ENCODE peak calls at places on chromosomes 12 and 14, in six cellular contexts. Y is prostate gland, O is stomach, G is fibroblast of mammary gland, H is thyroid gland, E is fibroblast of lung. S is an unnamed sample.

GRCh38 chr12:114438635-114439256 is 32.8 kb upstream of the TBX5 start:
- DNase-seq in Y (no peak), O (no peak), G (no peak), H (no peak), E (no peak), S (no peak)

GRCh38 chr12:121000530-121000929 is 15.8 kb downstream of the C12orf43 start:
- DNase-seq in Y (no peak), O (no peak), G (no peak), H (no peak), E (no peak), S (no peak)

GRCh38 chr12:108338915-108339657 is at the start of gene CMKLR1:
- DNase-seq in Y (no peak), O (no peak), G (no peak), H (peak), E (no peak), S (no peak)

GRCh38 chr14:63383776-63384367 is 65.1 kb upstream of the GPHB5 start:
- DNase-seq in Y (no peak), O (no peak), G (no peak), H (no peak), E (no peak), S (no peak)

GRCh38 chr14:85688024-85688423 is 158.1 kb downstream of the FLRT2 start:
- DNase-seq in Y (no peak), O (no peak), G (peak), H (no peak), E (no peak), S (no peak)

GRCh38 chr14:99231181-99231849 is 40.7 kb downstream of the BCL11B start:
- DNase-seq in Y (no peak), O (no peak), G (no peak), H (peak), E (no peak), S (no peak)

GRCh38 chr12:116384629-116385485 is 107.4 kb upstream of the MED13L start:
- DNase-seq in Y (no peak), O (no peak), G (peak), H (no peak), E (peak), S (no peak)

GRCh38 chr14:20683125-20683895 is 1.1 kb upstream of the RNASE4 start:
- DNase-seq in Y (peak), O (peak), G (peak), H (peak), E (peak), S (peak)

GRCh38 chr12:13504074-13504473 is 307.5 kb downstream of the EMP1 start:
- DNase-seq in Y (no peak), O (no peak), G (peak), H (no peak), E (peak), S (no peak)

GRCh38 chr12:120062976-120063579 is 53.5 kb downstream of the RAB35 start:
- DNase-seq in Y (no peak), O (no peak), G (peak), H (no peak), E (no peak), S (no peak)

GRCh38 chr12:66092559-66093269 is 37.8 kb downstream of the LLPH start:
- DNase-seq in Y (no peak), O (no peak), G (peak), H (no peak), E (peak), S (no peak)

GRCh38 chr12:15706010-15706676 is 83.0 kb downstream of the EPS8 start:
- DNase-seq in Y (no peak), O (peak), G (no peak), H (no peak), E (no peak), S (no peak)

GRCh38 chr12:68239309-68239708 is 13.7 kb upstream of the IL26 start:
- DNase-seq in Y (no peak), O (no peak), G (no peak), H (no peak), E (no peak), S (no peak)

GRCh38 chr14:73725116-73726024 is 11.2 kb upstream of the PNMA1 start:
- DNase-seq in Y (no peak), O (no peak), G (peak), H (no peak), E (peak), S (no peak)

GRCh38 chr14:51095854-51096823 is 1.2 kb upstream of the TRIM9 start:
- DNase-seq in Y (no peak), O (no peak), G (peak), H (peak), E (peak), S (no peak)

GRCh38 chr12:51926718-51927117 is 19.4 kb downstream of the ACVRL1 start:
- DNase-seq in Y (peak), O (peak), G (peak), H (peak), E (no peak), S (no peak)

GRCh38 chr14:80388980-80389711 is 177.8 kb upstream of the DIO2 start:
- DNase-seq in Y (no peak), O (no peak), G (peak), H (no peak), E (peak), S (peak)

GRCh38 chr14:104557766-104558165 is 21.8 kb upstream of the C14orf180 start:
- DNase-seq in Y (no peak), O (no peak), G (no peak), H (no peak), E (no peak), S (no peak)

GRCh38 chr14:100140452-100141132 is 18.9 kb downstream of the DEGS2 start:
- DNase-seq in Y (no peak), O (peak), G (peak), H (peak), E (peak), S (no peak)

GRCh38 chr14:90274808-90275454 is 18.6 kb downstream of the PSMC1 start:
- DNase-seq in Y (no peak), O (no peak), G (peak), H (no peak), E (peak), S (no peak)

GRCh38 chr12:62713190-62713589 is 221.8 kb downstream of the PPM1H start:
- DNase-seq in Y (no peak), O (no peak), G (no peak), H (no peak), E (no peak), S (no peak)

GRCh38 chr14:101564819-101565698 is 3.8 kb downstream of the DIO3 start:
- DNase-seq in Y (no peak), O (no peak), G (no peak), H (no peak), E (no peak), S (no peak)

GRCh38 chr14:100332797-100333196 is 9.7 kb downstream of the SLC25A47 start:
- DNase-seq in Y (no peak), O (no peak), G (no peak), H (no peak), E (no peak), S (no peak)

GRCh38 chr14:22841769-22842168 is 5.4 kb downstream of the MMP14 start:
- DNase-seq in Y (no peak), O (no peak), G (no peak), H (no peak), E (no peak), S (no peak)

GRCh38 chr12:32089156-32089950 is 17.3 kb upstream of the BICD1 start:
- DNase-seq in Y (no peak), O (no peak), G (no peak), H (no peak), E (no peak), S (no peak)

GRCh38 chr12:38555620-38556596 is 239.3 kb downstream of the ALG10B start:
- DNase-seq in Y (no peak), O (no peak), G (peak), H (no peak), E (no peak), S (no peak)

GRCh38 chr12:57893460-57894353 is 47.2 kb upstream of the CTDSP2 start:
- DNase-seq in Y (peak), O (peak), G (peak), H (peak), E (peak), S (peak)

GRCh38 chr14:61730756-61731373 is 31.4 kb upstream of the SNAPC1 start:
- DNase-seq in Y (no peak), O (no peak), G (no peak), H (no peak), E (no peak), S (no peak)

GRCh38 chr12:104828015-104828414 is 130.1 kb downstream of the SLC41A2 start:
- DNase-seq in Y (no peak), O (no peak), G (no peak), H (no peak), E (no peak), S (no peak)

GRCh38 chr12:130970165-130970907 is 16.6 kb downstream of the ADGRD1 start:
- DNase-seq in Y (no peak), O (no peak), G (no peak), H (no peak), E (no peak), S (no peak)

GRCh38 chr14:29810657-29811056 is 117.0 kb downstream of the PRKD1 start:
- DNase-seq in Y (no peak), O (peak), G (peak), H (no peak), E (peak), S (no peak)

GRCh38 chr14:67285876-67286452 is 44.7 kb downstream of the PALS1 start:
- DNase-seq in Y (no peak), O (no peak), G (peak), H (no peak), E (peak), S (peak)

GRCh38 chr12:62006076-62006732 is 254.0 kb upstream of the USP15 start:
- DNase-seq in Y (no peak), O (no peak), G (peak), H (peak), E (peak), S (no peak)

GRCh38 chr12:113476093-113476986 is 4.7 kb upstream of the LHX5 start:
- DNase-seq in Y (no peak), O (no peak), G (no peak), H (no peak), E (no peak), S (no peak)

GRCh38 chr12:55797068-55797467 is 20.5 kb downstream of the SARNP start:
- DNase-seq in Y (peak), O (no peak), G (peak), H (peak), E (peak), S (no peak)

GRCh38 chr14:33505295-33505962 is 445.4 kb downstream of the EGLN3 start:
- DNase-seq in Y (no peak), O (no peak), G (no peak), H (no peak), E (no peak), S (no peak)

GRCh38 chr12:79317184-79317847 is 373.4 kb downstream of the PAWR start:
- DNase-seq in Y (no peak), O (no peak), G (no peak), H (no peak), E (no peak), S (no peak)

GRCh38 chr14:60326274-60326673 is 77.3 kb downstream of the PPM1A start:
- DNase-seq in Y (no peak), O (no peak), G (no peak), H (no peak), E (no peak), S (no peak)

GRCh38 chr14:60328588-60328987 is 79.6 kb downstream of the PPM1A start:
- DNase-seq in Y (no peak), O (no peak), G (no peak), H (no peak), E (no peak), S (no peak)

GRCh38 chr14:60324837-60325236 is 75.8 kb downstream of the PPM1A start:
- DNase-seq in Y (no peak), O (no peak), G (no peak), H (no peak), E (no peak), S (no peak)

GRCh38 chr14:60331201-60332045 is 82.4 kb downstream of the PPM1A start:
- DNase-seq in Y (peak), O (peak), G (peak), H (peak), E (peak), S (no peak)

DNA sequence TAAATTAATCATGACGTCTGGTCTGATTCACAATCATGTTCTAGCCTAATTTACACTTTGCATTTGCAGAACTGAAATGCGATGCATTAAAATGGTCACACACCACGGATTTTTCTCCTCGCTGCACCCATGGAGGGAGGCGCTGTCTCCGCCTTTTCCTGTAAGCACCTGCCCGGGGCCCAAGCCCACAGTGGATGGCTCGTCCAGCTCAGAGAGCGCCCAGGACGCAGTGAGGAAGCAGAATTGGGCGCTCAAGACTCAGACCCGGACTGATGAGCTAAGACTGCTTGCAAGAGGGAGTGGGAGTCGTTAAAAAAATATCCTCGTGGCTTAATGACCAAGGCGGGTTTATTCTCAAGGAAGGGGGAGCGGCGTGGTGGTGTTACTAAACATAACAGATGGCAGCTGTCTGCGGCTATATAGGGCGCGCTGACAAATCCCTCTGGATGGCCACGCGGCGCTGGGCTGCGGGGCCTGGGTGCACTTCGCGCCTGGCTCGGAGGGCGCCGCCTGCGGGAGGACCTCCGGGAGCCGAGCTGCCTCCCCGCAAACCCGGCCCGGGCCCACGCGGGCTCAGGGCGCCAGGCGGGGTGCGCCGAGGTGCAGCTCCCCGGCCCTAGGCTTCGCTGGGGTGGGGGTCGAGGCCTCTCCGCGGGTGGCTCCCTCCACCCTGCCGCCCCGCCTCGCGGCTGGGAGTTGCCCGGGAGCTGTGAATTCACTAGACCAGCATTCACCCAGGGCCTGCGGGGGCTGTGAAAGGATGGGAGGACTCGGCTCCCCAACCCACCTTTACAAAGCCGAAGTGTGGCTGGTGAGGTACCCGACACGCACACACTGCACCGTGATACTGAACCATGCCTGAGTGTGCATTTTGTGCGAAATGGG is 78.7 kb downstream of the PPM1A start:
- DNase-seq in Y (peak), O (peak), G (peak), H (peak), E (peak), S (no peak)
- H3K4me3 ChIP-seq in Y (peak), O (peak), G (peak), H (no peak), E (peak), S (peak)

GRCh38 chr12:70920251-70920851 is at the start of gene PTPRR:
- DNase-seq in Y (no peak), O (no peak), G (no peak), H (peak), E (no peak), S (no peak)
- H3K4me3 ChIP-seq in Y (no peak), O (peak), G (no peak), H (no peak), E (no peak), S (no peak)

GRCh38 chr12:125245601-125246345 is 180.5 kb downstream of the AACS start:
- DNase-seq in Y (no peak), O (no peak), G (no peak), H (no peak), E (no peak), S (no peak)

GRCh38 chr12:125246346-125246656 is 181.1 kb downstream of the AACS start:
- DNase-seq in Y (no peak), O (no peak), G (no peak), H (no peak), E (no peak), S (no peak)

GRCh38 chr12:125247477-125247876 is 182.2 kb downstream of the AACS start:
- DNase-seq in Y (no peak), O (no peak), G (no peak), H (no peak), E (no peak), S (no peak)

GRCh38 chr12:125249932-125250331 is 184.7 kb downstream of the AACS start:
- DNase-seq in Y (no peak), O (no peak), G (no peak), H (no peak), E (no peak), S (no peak)

GRCh38 chr12:125249066-125249824 is 184.0 kb downstream of the AACS start:
- DNase-seq in Y (no peak), O (no peak), G (no peak), H (no peak), E (no peak), S (no peak)
- H3K4me3 ChIP-seq in Y (no peak), O (no peak), G (no peak), H (no peak), E (no peak), S (no peak)

GRCh38 chr12:49198431-49199155 is 9.7 kb upstream of the TUBA1A start:
- DNase-seq in Y (no peak), O (no peak), G (peak), H (no peak), E (peak), S (peak)

GRCh38 chr12:49206389-49206788 is 17.5 kb upstream of the TUBA1A start:
- DNase-seq in Y (no peak), O (no peak), G (no peak), H (no peak), E (no peak), S (no peak)

GRCh38 chr12:49200882-49201594 is 12.2 kb upstream of the TUBA1A start:
- DNase-seq in Y (peak), O (no peak), G (peak), H (no peak), E (peak), S (no peak)

GRCh38 chr12:49201595-49202295 is 12.9 kb upstream of the TUBA1A start:
- DNase-seq in Y (no peak), O (no peak), G (peak), H (no peak), E (peak), S (no peak)
- H3K4me3 ChIP-seq in Y (no peak), O (no peak), G (no peak), H (no peak), E (no peak), S (no peak)

GRCh38 chr12:124923906-124924734 is 9.7 kb upstream of the UBC start:
- DNase-seq in Y (no peak), O (no peak), G (peak), H (no peak), E (peak), S (no peak)
- H3K4me3 ChIP-seq in Y (no peak), O (no peak), G (no peak), H (no peak), E (no peak), S (no peak)

DNA sequence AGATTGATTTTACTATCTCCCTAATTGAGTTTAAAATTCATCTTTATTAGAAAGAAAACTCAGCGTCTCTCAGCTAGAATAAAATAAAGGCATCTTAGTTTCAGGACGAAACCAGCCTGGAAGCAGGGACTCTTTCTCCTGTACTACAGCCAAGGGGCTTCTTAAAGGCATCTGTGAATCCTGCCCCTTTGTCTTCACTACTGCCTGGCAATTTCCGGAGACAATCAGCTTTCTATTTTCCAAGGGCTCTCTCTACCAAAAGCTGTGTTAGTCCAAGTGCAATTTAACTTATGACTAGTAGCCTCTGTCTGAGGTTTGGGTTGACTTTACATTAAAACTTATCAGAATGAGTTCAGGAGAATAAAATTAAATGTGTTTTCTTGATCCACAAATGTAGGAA is 623.2 kb upstream of the FOXG1 start:
- DNase-seq in Y (no peak), O (no peak), G (no peak), H (no peak), E (no peak), S (no peak)
- H3K4me3 ChIP-seq in Y (no peak), O (no peak), G (no peak), H (no peak), E (no peak), S (no peak)

GRCh38 chr14:38078393-38078792 is 129.3 kb upstream of the SSTR1 start:
- DNase-seq in Y (no peak), O (peak), G (no peak), H (peak), E (no peak), S (no peak)
- H3K4me3 ChIP-seq in Y (no peak), O (no peak), G (no peak), H (no peak), E (no peak), S (no peak)

GRCh38 chr12:122979001-122979907 is 1.2 kb upstream of the ARL6IP4 start:
- DNase-seq in Y (no peak), O (no peak), G (no peak), H (no peak), E (no peak), S (no peak)
- H3K4me3 ChIP-seq in Y (peak), O (peak), G (peak), H (no peak), E (peak), S (peak)

GRCh38 chr14:49692191-49692757 is 646 bp upstream of the KLHDC1 start:
- DNase-seq in Y (no peak), O (no peak), G (peak), H (no peak), E (no peak), S (no peak)
- H3K4me3 ChIP-seq in Y (peak), O (peak), G (peak), H (no peak), E (peak), S (peak)